ENCODE peak calls at places on chromosome 6, in ten cellular contexts. G is HS-5; L is astrocyte of the spinal cord; Q is CD4-positive, alpha-beta T cell; P is SK-N-DZ; H is COR-L47; A is central memory CD4-positive, alpha-beta T cell; V is mucosa of gallbladder; K is GM20000; N is smooth muscle cell of the brain vasculature. U is an unnamed sample.

GRCh38 chr6:131597448-131597847 is 24.4 kb downstream of the ARG1 start:
- DNase-seq in G (no peak), L (no peak), Q (no peak), P (no peak), H (no peak), A (no peak), V (no peak), K (peak), N (no peak), U (no peak)

GRCh38 chr6:16336056-16336810 is 97.8 kb downstream of the GMPR start:
- DNase-seq in G (no peak), L (no peak), Q (no peak), P (no peak), H (no peak), A (no peak), V (no peak), K (no peak), N (no peak), U (no peak)

GRCh38 chr6:2806664-2807063 is 35.0 kb downstream of the SERPINB1 start:
- DNase-seq in G (no peak), L (no peak), Q (no peak), P (no peak), H (no peak), A (no peak), V (no peak), K (no peak), N (no peak), U (no peak)

GRCh38 chr6:17418281-17419188 is 25.1 kb downstream of the CAP2 start:
- DNase-seq in G (no peak), L (no peak), Q (no peak), P (peak), H (no peak), A (no peak), V (no peak), K (no peak), N (no peak), U (no peak)

GRCh38 chr6:85250586-85251216 is 199.2 kb upstream of the NT5E start:
- DNase-seq in G (no peak), L (peak), Q (no peak), P (no peak), H (no peak), A (no peak), V (no peak), K (no peak), N (peak), U (no peak)

GRCh38 chr6:112781236-112781635 is 434.1 kb downstream of the RFPL4B start:
- DNase-seq in G (no peak), L (peak), Q (no peak), P (no peak), H (no peak), A (no peak), V (no peak), K (no peak), N (peak), U (no peak)

GRCh38 chr6:144320746-144321145 is 35.6 kb downstream of the UTRN start:
- DNase-seq in G (no peak), L (no peak), Q (no peak), P (no peak), H (no peak), A (no peak), V (no peak), K (no peak), N (no peak), U (no peak)

GRCh38 chr6:30196376-30196775 is 16.8 kb downstream of the TRIM26 start:
- DNase-seq in G (no peak), L (no peak), Q (no peak), P (no peak), H (no peak), A (no peak), V (no peak), K (no peak), N (no peak), U (no peak)

GRCh38 chr6:71197267-71197666 is 91.3 kb upstream of the OGFRL1 start:
- DNase-seq in G (peak), L (peak), Q (no peak), P (no peak), H (no peak), A (no peak), V (no peak), K (no peak), N (no peak), U (no peak)

GRCh38 chr6:30743099-30744053 is 889 bp upstream of the FLOT1 start:
- DNase-seq in G (no peak), L (no peak), Q (no peak), P (no peak), H (no peak), A (peak), V (no peak), K (peak), N (no peak), U (peak)

GRCh38 chr6:146990284-146990683 is 213.9 kb upstream of the STXBP5 start:
- DNase-seq in G (no peak), L (peak), Q (no peak), P (no peak), H (no peak), A (no peak), V (no peak), K (no peak), N (no peak), U (no peak)

GRCh38 chr6:108781419-108782110 is 66.7 kb upstream of the ARMC2 start:
- DNase-seq in G (no peak), L (no peak), Q (no peak), P (no peak), H (no peak), A (no peak), V (peak), K (no peak), N (no peak), U (no peak)

GRCh38 chr6:133724726-133725125 is 164.2 kb upstream of the TCF21 start:
- DNase-seq in G (peak), L (peak), Q (no peak), P (no peak), H (no peak), A (no peak), V (no peak), K (no peak), N (no peak), U (no peak)

GRCh38 chr6:33622456-33623431 is 1.6 kb downstream of the ITPR3 start:
- DNase-seq in G (no peak), L (no peak), Q (no peak), P (no peak), H (no peak), A (no peak), V (no peak), K (peak), N (no peak), U (no peak)

U was measured in naive thymus-derived CD8-positive, alpha-beta T cell.